ENCODE peak calls at places on chromosomes 1 and 21, in five cellular contexts. G is GM23338, U is transverse colon, X is endothelial cell of umbilical vein, C is HCT116. I is an unnamed sample.

GRCh38 chr1:146012703-146013565 is 8.6 kb downstream of the HJV start:
- DNase-seq in G (peak), C (peak), X (peak), U (no peak), I (no peak)

GRCh38 chr1:41333146-41333784 is 28.0 kb upstream of the FOXO6 start:
- DNase-seq in C (no peak), X (peak), U (no peak), G (no peak), I (peak)

GRCh38 chr1:160665330-160666078 is 18.7 kb upstream of the SLAMF1 start:
- DNase-seq in G (peak), U (peak), X (no peak), C (no peak), I (no peak)

GRCh38 chr1:37549341-37549740 is 4.8 kb downstream of the SNIP1 start:
- DNase-seq in U (no peak), C (no peak), G (no peak), X (no peak), I (no peak)

GRCh38 chr1:50658421-50659076 is 235.3 kb upstream of the DMRTA2 start:
- DNase-seq in X (no peak), G (no peak), C (no peak), U (no peak), I (no peak)

GRCh38 chr1:17919525-17920439 is 164.6 kb downstream of the ACTL8 start:
- DNase-seq in U (no peak), C (peak), G (peak), X (no peak), I (no peak)

GRCh38 chr1:212754193-212754592 is 37.4 kb downstream of the NSL1 start:
- DNase-seq in X (no peak), C (no peak), G (peak), U (no peak), I (no peak)

GRCh38 chr1:209095627-209096595 is 487.6 kb upstream of the CAMK1G start:
- DNase-seq in C (no peak), X (no peak), G (no peak), U (no peak), I (no peak)

GRCh38 chr1:147486876-147487656 is 54.2 kb upstream of the BCL9 start:
- DNase-seq in U (no peak), X (no peak), G (no peak), C (no peak), I (no peak)

GRCh38 chr1:28896609-28896986 is 17.8 kb upstream of the EPB41 start:
- DNase-seq in C (no peak), G (no peak), U (no peak), X (no peak), I (no peak)
- TF ChIP-seq POLR2AphosphoS5 in C (no peak), G (no peak), U (no peak), X (no peak), I (no peak)

DNA sequence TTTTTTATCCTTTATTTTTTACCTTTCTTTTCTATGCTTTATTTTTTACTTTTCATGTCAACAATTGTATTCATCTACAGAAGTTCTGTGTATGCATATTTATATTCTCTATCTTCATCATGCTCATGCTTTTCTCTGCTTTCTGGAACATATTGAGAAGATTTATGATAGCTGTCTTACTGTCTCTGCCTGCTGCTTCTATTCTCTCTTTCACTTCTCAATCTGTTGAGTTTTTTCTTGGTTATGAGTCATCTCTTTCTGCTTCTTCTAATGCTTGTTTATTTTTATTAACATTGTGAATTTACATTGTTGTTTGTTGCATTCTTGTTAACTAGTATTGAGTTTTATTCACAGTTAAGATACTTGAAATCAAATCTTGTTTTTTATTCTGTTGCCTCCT is 22.6 kb downstream of the F5 start:
- DNase-seq in X (no peak), C (no peak), U (no peak), G (no peak), I (no peak)
- TF ChIP-seq POLR2AphosphoS5 in X (no peak), C (no peak), U (no peak), G (no peak), I (no peak)

DNA sequence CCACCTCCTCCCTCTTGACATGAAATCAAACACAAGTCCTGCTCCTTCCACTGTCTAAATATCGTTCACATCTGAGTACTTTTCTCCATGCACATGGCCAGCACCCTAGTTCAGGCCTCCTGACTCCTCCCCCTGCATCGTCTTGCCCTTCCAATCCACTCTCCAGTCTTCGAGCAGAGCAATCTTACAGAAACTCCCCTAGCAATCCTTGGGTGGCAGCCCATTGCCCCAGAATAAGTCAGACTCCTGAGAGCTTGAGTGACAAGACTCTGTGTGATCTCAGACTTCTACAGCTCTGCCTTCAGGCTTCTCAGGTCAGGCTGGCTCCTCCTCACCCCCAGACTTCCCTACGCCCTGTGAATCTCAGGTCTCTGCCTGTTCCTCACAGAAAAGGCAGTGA is 5.5 kb downstream of the SH2D2A start:
- DNase-seq in U (no peak), G (no peak), C (no peak), X (no peak), I (no peak)
- TF ChIP-seq POLR2AphosphoS5 in U (no peak), G (no peak), C (no peak), X (no peak), I (no peak)

GRCh38 chr1:245859510-245860114 is 647.5 kb downstream of the SMYD3 start:
- DNase-seq in C (no peak), U (no peak), X (peak), G (no peak), I (no peak)
- TF ChIP-seq POLR2AphosphoS5 in C (no peak), U (no peak), X (no peak), G (no peak), I (no peak)

GRCh38 chr1:151371744-151372410 is 628 bp downstream of the SELENBP1 start:
- DNase-seq in G (no peak), C (no peak), X (peak), U (peak), I (no peak)
- TF ChIP-seq POLR2AphosphoS5 in G (no peak), C (no peak), X (no peak), U (peak), I (no peak)

GRCh38 chr21:44803651-44804050 is 2.0 kb upstream of the UBE2G2 start:
- DNase-seq in G (no peak), C (no peak), X (no peak), U (no peak), I (no peak)
- TF ChIP-seq POLR2AphosphoS5 in G (no peak), C (no peak), X (no peak), U (no peak), I (no peak)

I was measured in vagina.